ENCODE peak calls at places on chromosomes 1 and 21, in ten cellular contexts. One of them, this sample, is unnamed. For H3K27me3, the result is how much of the 10 kb centered on the place peaks cover.

GRCh38 chr1:108532730-108533129 is 27.2 kb upstream of the EEIG2 start:
- DNase-seq in ovary: no peak
- DNase-seq in spleen: no peak
- DNase-seq in IMR-90: no peak
- DNase-seq in body of pancreas: no peak
- DNase-seq in transverse colon: no peak
- DNase-seq in stomach: no peak
- DNase-seq in uterus: no peak
- DNase-seq in heart left ventricle: no peak
- DNase-seq in adrenal gland: no peak
- DNase-seq in this sample: no peak

GRCh38 chr1:223429313-223429731 is 36.1 kb downstream of the CCDC185 start:
- DNase-seq in ovary: no peak
- DNase-seq in spleen: no peak
- DNase-seq in IMR-90: peak
- DNase-seq in body of pancreas: no peak
- DNase-seq in transverse colon: peak
- DNase-seq in stomach: no peak
- DNase-seq in uterus: no peak
- DNase-seq in heart left ventricle: peak
- DNase-seq in adrenal gland: peak
- DNase-seq in this sample: no peak

GRCh38 chr1:165162671-165163241 is 193.8 kb downstream of the LMX1A start:
- DNase-seq in ovary: no peak
- DNase-seq in spleen: no peak
- DNase-seq in IMR-90: no peak
- DNase-seq in body of pancreas: peak
- DNase-seq in transverse colon: no peak
- DNase-seq in stomach: no peak
- DNase-seq in uterus: no peak
- DNase-seq in heart left ventricle: no peak
- DNase-seq in adrenal gland: no peak
- DNase-seq in this sample: no peak

GRCh38 chr1:226967665-226968064 is 27.6 kb downstream of the COQ8A start:
- DNase-seq in ovary: no peak
- DNase-seq in spleen: no peak
- DNase-seq in IMR-90: peak
- DNase-seq in body of pancreas: no peak
- DNase-seq in transverse colon: no peak
- DNase-seq in stomach: no peak
- DNase-seq in uterus: no peak
- DNase-seq in heart left ventricle: peak
- DNase-seq in adrenal gland: peak
- DNase-seq in this sample: peak

GRCh38 chr1:157135646-157136045 is 2.5 kb downstream of the ETV3 start:
- DNase-seq in ovary: no peak
- DNase-seq in spleen: no peak
- DNase-seq in IMR-90: no peak
- DNase-seq in body of pancreas: no peak
- DNase-seq in transverse colon: no peak
- DNase-seq in stomach: no peak
- DNase-seq in uterus: no peak
- DNase-seq in heart left ventricle: no peak
- DNase-seq in adrenal gland: no peak
- DNase-seq in this sample: no peak

GRCh38 chr1:116330342-116330652 is 42.7 kb upstream of the ATP1A1 start:
- DNase-seq in ovary: no peak
- DNase-seq in spleen: no peak
- DNase-seq in IMR-90: no peak
- DNase-seq in body of pancreas: peak
- DNase-seq in transverse colon: no peak
- DNase-seq in stomach: peak
- DNase-seq in uterus: no peak
- DNase-seq in heart left ventricle: no peak
- DNase-seq in adrenal gland: no peak
- DNase-seq in this sample: no peak

GRCh38 chr1:18948048-18948912 is 8.2 kb downstream of the IFFO2 start:
- DNase-seq in ovary: no peak
- DNase-seq in spleen: peak
- DNase-seq in IMR-90: no peak
- DNase-seq in body of pancreas: no peak
- DNase-seq in transverse colon: no peak
- DNase-seq in stomach: no peak
- DNase-seq in uterus: no peak
- DNase-seq in heart left ventricle: no peak
- DNase-seq in adrenal gland: peak
- DNase-seq in this sample: peak

GRCh38 chr1:240027059-240027462 is 64.6 kb upstream of the FMN2 start:
- DNase-seq in ovary: no peak
- DNase-seq in spleen: no peak
- DNase-seq in IMR-90: peak
- DNase-seq in body of pancreas: peak
- DNase-seq in transverse colon: peak
- DNase-seq in stomach: no peak
- DNase-seq in uterus: no peak
- DNase-seq in heart left ventricle: no peak
- DNase-seq in adrenal gland: peak
- DNase-seq in this sample: peak

GRCh38 chr1:197400522-197400902 is 132.5 kb downstream of the CRB1 start:
- DNase-seq in ovary: no peak
- DNase-seq in spleen: no peak
- DNase-seq in IMR-90: no peak
- DNase-seq in body of pancreas: no peak
- DNase-seq in transverse colon: no peak
- DNase-seq in stomach: no peak
- DNase-seq in uterus: no peak
- DNase-seq in heart left ventricle: no peak
- DNase-seq in adrenal gland: no peak
- DNase-seq in this sample: no peak

GRCh38 chr1:22835920-22836319 is 125.3 kb downstream of the EPHB2 start:
- DNase-seq in ovary: no peak
- DNase-seq in spleen: peak
- DNase-seq in IMR-90: no peak
- DNase-seq in body of pancreas: no peak
- DNase-seq in transverse colon: no peak
- DNase-seq in stomach: no peak
- DNase-seq in uterus: no peak
- DNase-seq in heart left ventricle: no peak
- DNase-seq in adrenal gland: no peak
- DNase-seq in this sample: no peak

GRCh38 chr1:172906778-172907592 is 143.8 kb downstream of the TNFSF18 start:
- DNase-seq in ovary: no peak
- DNase-seq in spleen: no peak
- DNase-seq in IMR-90: peak
- DNase-seq in body of pancreas: no peak
- DNase-seq in transverse colon: no peak
- DNase-seq in stomach: no peak
- DNase-seq in uterus: no peak
- DNase-seq in heart left ventricle: no peak
- DNase-seq in adrenal gland: peak
- DNase-seq in this sample: peak

GRCh38 chr1:88079036-88079435 is 605.0 kb upstream of the PKN2 start:
- DNase-seq in ovary: no peak
- DNase-seq in spleen: no peak
- DNase-seq in IMR-90: peak
- DNase-seq in body of pancreas: no peak
- DNase-seq in transverse colon: no peak
- DNase-seq in stomach: no peak
- DNase-seq in uterus: no peak
- DNase-seq in heart left ventricle: no peak
- DNase-seq in adrenal gland: no peak
- DNase-seq in this sample: no peak

GRCh38 chr1:111959436-111959835 is 30.0 kb downstream of the KCND3 start:
- DNase-seq in ovary: no peak
- DNase-seq in spleen: peak
- DNase-seq in IMR-90: no peak
- DNase-seq in body of pancreas: no peak
- DNase-seq in transverse colon: no peak
- DNase-seq in stomach: no peak
- DNase-seq in uterus: no peak
- DNase-seq in heart left ventricle: no peak
- DNase-seq in adrenal gland: no peak
- DNase-seq in this sample: no peak
- H3K27me3 ChIP-seq in ovary: under half
- H3K27me3 ChIP-seq in spleen: under half
- H3K27me3 ChIP-seq in IMR-90: under half
- H3K27me3 ChIP-seq in body of pancreas: under half
- H3K27me3 ChIP-seq in transverse colon: under half
- H3K27me3 ChIP-seq in stomach: under half
- H3K27me3 ChIP-seq in uterus: under half
- H3K27me3 ChIP-seq in heart left ventricle: under half
- H3K27me3 ChIP-seq in adrenal gland: under half
- H3K27me3 ChIP-seq in this sample: under half

DNA sequence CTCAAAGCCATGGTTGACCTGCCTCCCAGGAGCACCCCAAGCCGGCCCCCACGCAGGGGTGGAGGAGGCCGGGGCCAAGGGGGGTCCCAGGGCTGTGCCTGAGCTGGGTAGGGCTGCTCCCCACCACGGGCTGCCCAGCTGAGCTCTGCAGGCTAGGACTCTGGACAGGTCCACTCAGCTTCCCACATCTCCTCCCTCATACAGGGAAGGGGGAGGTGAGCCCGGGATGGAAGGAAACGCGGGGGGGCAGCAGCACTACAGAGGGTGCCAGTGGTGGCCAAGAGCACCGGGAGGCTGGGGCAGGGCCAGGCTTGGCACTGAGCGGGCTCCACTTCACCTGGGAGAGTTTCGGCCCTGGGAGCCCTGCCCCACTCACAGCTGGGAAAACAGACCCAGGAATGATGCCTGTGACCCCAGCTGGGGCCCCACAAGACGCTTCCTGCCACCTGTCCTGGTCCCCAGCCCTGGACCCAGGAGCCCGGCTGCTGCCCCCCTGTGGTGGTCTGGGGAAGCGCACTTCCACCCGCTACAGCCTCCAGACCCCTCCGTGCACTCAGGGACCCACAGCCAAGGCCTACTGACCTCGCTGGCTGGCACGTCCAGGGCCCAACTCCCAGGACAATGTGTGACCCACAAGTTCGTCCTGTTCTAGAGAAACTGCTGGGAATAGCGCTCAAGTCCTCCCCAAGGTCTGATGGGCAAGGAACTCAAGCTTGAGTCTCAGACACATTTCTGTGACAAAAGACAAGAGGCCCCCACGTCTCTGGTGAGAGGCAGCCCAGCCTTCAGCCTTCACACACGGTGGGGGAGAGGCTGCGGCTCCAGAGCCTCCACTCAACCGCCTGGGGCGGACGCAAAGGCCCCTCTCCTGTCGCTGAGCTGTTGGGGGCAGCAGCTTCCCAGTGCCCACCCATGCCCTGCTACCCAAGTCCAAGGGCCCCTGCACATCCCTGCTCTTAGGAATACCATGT is 3.0 kb downstream of the AURKAIP1 start:
- DNase-seq in ovary: peak
- DNase-seq in spleen: peak
- DNase-seq in IMR-90: peak
- DNase-seq in body of pancreas: peak
- DNase-seq in transverse colon: peak
- DNase-seq in stomach: peak
- DNase-seq in uterus: peak
- DNase-seq in heart left ventricle: peak
- DNase-seq in adrenal gland: peak
- DNase-seq in this sample: peak
- TF ChIP-seq POLR2A in ovary: no peak
- TF ChIP-seq POLR2A in spleen: no peak
- TF ChIP-seq POLR2A in IMR-90: no peak
- TF ChIP-seq POLR2A in body of pancreas: no peak
- TF ChIP-seq POLR2A in transverse colon: no peak
- TF ChIP-seq POLR2A in stomach: no peak
- TF ChIP-seq POLR2A in uterus: no peak
- TF ChIP-seq POLR2A in heart left ventricle: no peak
- TF ChIP-seq POLR2A in adrenal gland: no peak
- TF ChIP-seq POLR2A in this sample: no peak

GRCh38 chr1:31396633-31397351 is 16.2 kb upstream of the SERINC2 start:
- DNase-seq in ovary: no peak
- DNase-seq in spleen: no peak
- DNase-seq in IMR-90: peak
- DNase-seq in body of pancreas: no peak
- DNase-seq in transverse colon: no peak
- DNase-seq in stomach: no peak
- DNase-seq in uterus: no peak
- DNase-seq in heart left ventricle: no peak
- DNase-seq in adrenal gland: no peak
- DNase-seq in this sample: no peak
- TF ChIP-seq CTCF in ovary: no peak
- TF ChIP-seq CTCF in spleen: no peak
- TF ChIP-seq CTCF in IMR-90: peak
- TF ChIP-seq CTCF in body of pancreas: no peak
- TF ChIP-seq CTCF in transverse colon: no peak
- TF ChIP-seq CTCF in stomach: no peak
- TF ChIP-seq CTCF in uterus: no peak
- TF ChIP-seq CTCF in heart left ventricle: peak
- TF ChIP-seq CTCF in adrenal gland: peak
- TF ChIP-seq CTCF in this sample: no peak

GRCh38 chr21:31845151-31845550 is 27.7 kb upstream of the HUNK start:
- DNase-seq in ovary: no peak
- DNase-seq in spleen: no peak
- DNase-seq in IMR-90: no peak
- DNase-seq in body of pancreas: no peak
- DNase-seq in transverse colon: no peak
- DNase-seq in stomach: no peak
- DNase-seq in uterus: no peak
- DNase-seq in heart left ventricle: no peak
- DNase-seq in adrenal gland: no peak
- DNase-seq in this sample: no peak
- H3K27me3 ChIP-seq in ovary: under half
- H3K27me3 ChIP-seq in spleen: under half
- H3K27me3 ChIP-seq in IMR-90: under half
- H3K27me3 ChIP-seq in body of pancreas: under half
- H3K27me3 ChIP-seq in transverse colon: under half
- H3K27me3 ChIP-seq in stomach: under half
- H3K27me3 ChIP-seq in uterus: under half
- H3K27me3 ChIP-seq in heart left ventricle: under half
- H3K27me3 ChIP-seq in adrenal gland: under half
- H3K27me3 ChIP-seq in this sample: under half